ENCODE peak calls at places on chromosomes 16 and 17, in six cellular contexts. D is PC-3, B is GM12878, W is A673, V is colonic mucosa, O is A549. L is an unnamed sample.

GRCh38 chr17:47929218-47930000 is 12.0 kb upstream of the PNPO start:
- DNase-seq in D (no peak), B (no peak), W (no peak), O (no peak), V (no peak), L (peak)

GRCh38 chr17:246851-247421 is 65.5 kb upstream of the DOC2B start:
- DNase-seq in D (no peak), B (no peak), O (no peak), V (no peak), W (no peak), L (peak)

GRCh38 chr16:26281681-26282080 is 589.9 kb downstream of the HS3ST4 start:
- DNase-seq in D (no peak), O (no peak), V (no peak), W (no peak), B (no peak), L (no peak)

GRCh38 chr16:27355610-27356009 is 41.8 kb downstream of the IL4R start:
- DNase-seq in O (no peak), W (peak), V (peak), B (no peak), D (peak), L (peak)

GRCh38 chr17:28684963-28685362 is 23.0 kb downstream of the SUPT6H start:
- DNase-seq in D (peak), W (peak), V (peak), B (no peak), O (peak), L (peak)

GRCh38 chr16:50445603-50446250 is 76.9 kb upstream of the BRD7 start:
- DNase-seq in W (no peak), O (no peak), V (no peak), B (no peak), D (no peak), L (no peak)

GRCh38 chr16:30659507-30660423 is 1.5 kb downstream of the FBRS start:
- DNase-seq in V (peak), W (no peak), O (no peak), D (no peak), B (no peak), L (peak)

GRCh38 chr16:83137326-83137770 is 510.6 kb downstream of the CDH13 start:
- DNase-seq in W (no peak), D (peak), B (no peak), O (no peak), V (peak), L (no peak)

GRCh38 chr16:58678716-58679115 is 5.9 kb downstream of the SLC38A7 start:
- DNase-seq in V (no peak), B (no peak), D (peak), O (no peak), W (no peak), L (peak)

GRCh38 chr17:77836557-77837041 is 121.9 kb upstream of the TNRC6C start:
- DNase-seq in O (no peak), B (no peak), V (no peak), D (peak), W (no peak), L (peak)

GRCh38 chr16:86483-86952 is 8.5 kb downstream of the MPG start:
- DNase-seq in D (no peak), B (no peak), W (no peak), O (no peak), V (no peak), L (no peak)

GRCh38 chr16:66277311-66278070 is 89.0 kb upstream of the CDH5 start:
- DNase-seq in D (no peak), W (no peak), V (no peak), B (no peak), O (no peak), L (peak)

GRCh38 chr16:88637797-88638196 is 575 bp upstream of the IL17C start:
- DNase-seq in O (no peak), V (no peak), D (no peak), B (no peak), W (no peak), L (no peak)

GRCh38 chr16:89143201-89143741 is 28.3 kb upstream of the CDH15 start:
- DNase-seq in D (no peak), V (no peak), O (no peak), B (no peak), W (no peak), L (no peak)

GRCh38 chr16:2692948-2693651 is 10.8 kb downstream of the KCTD5 start:
- DNase-seq in B (no peak), W (no peak), O (no peak), V (no peak), D (no peak), L (no peak)

GRCh38 chr16:54153240-54153934 is 133.2 kb downstream of the IRX3 start:
- DNase-seq in W (no peak), V (no peak), O (no peak), D (no peak), B (no peak), L (no peak)

GRCh38 chr16:31149894-31150890 is at the start of gene PRSS36:
- DNase-seq in O (no peak), D (no peak), W (no peak), B (no peak), V (no peak), L (no peak)

GRCh38 chr16:90008708-90009145 is 10.5 kb downstream of the DBNDD1 start:
- DNase-seq in B (no peak), D (no peak), O (no peak), W (no peak), V (no peak), L (no peak)

GRCh38 chr16:53773150-53773846 is 69.3 kb downstream of the FTO start:
- DNase-seq in B (peak), D (peak), O (peak), V (peak), W (peak), L (no peak)

GRCh38 chr16:84919267-84919666 is 92.1 kb downstream of the ZDHHC7 start:
- DNase-seq in B (no peak), O (no peak), W (no peak), V (no peak), D (no peak), L (no peak)

GRCh38 chr16:21197115-21197514 is 14.3 kb downstream of the ZP2 start:
- DNase-seq in V (no peak), B (no peak), D (no peak), O (no peak), W (no peak), L (no peak)

GRCh38 chr17:39736319-39737165 is 1.2 kb upstream of the GRB7 start:
- DNase-seq in V (peak), O (peak), B (no peak), D (peak), W (no peak), L (no peak)

GRCh38 chr16:82470506-82471196 is 156.1 kb upstream of the CDH13 start:
- DNase-seq in W (no peak), B (no peak), V (peak), D (no peak), O (no peak), L (no peak)

GRCh38 chr17:57271821-57272220 is 15.5 kb downstream of the MSI2 start:
- DNase-seq in B (no peak), W (no peak), O (no peak), V (no peak), D (no peak), L (no peak)

GRCh38 chr16:67068212-67068753 is 39.3 kb downstream of the CBFB start:
- DNase-seq in D (peak), V (no peak), B (no peak), W (no peak), O (no peak), L (no peak)

GRCh38 chr16:85412911-85413520 is 200.1 kb upstream of the GSE1 start:
- DNase-seq in W (no peak), D (no peak), V (no peak), O (no peak), B (no peak), L (peak)

GRCh38 chr16:88059701-88060386 is 108.6 kb downstream of the BANP start:
- DNase-seq in D (no peak), O (no peak), W (no peak), B (no peak), V (no peak), L (no peak)

GRCh38 chr17:6187836-6188235 is 117.7 kb downstream of the WSCD1 start:
- DNase-seq in W (no peak), O (no peak), D (peak), B (no peak), V (no peak), L (no peak)

GRCh38 chr17:41533613-41534012 is 5.5 kb upstream of the KRT19 start:
- DNase-seq in B (no peak), O (no peak), V (no peak), W (no peak), D (no peak), L (no peak)

GRCh38 chr16:19812986-19813385 is 71.7 kb downstream of the GPRC5B start:
- DNase-seq in W (no peak), B (no peak), O (no peak), D (no peak), V (no peak), L (no peak)

GRCh38 chr16:58635502-58635901 is 5.9 kb upstream of the CNOT1 start:
- DNase-seq in V (no peak), W (no peak), O (no peak), B (no peak), D (no peak), L (no peak)

GRCh38 chr16:53055603-53056527 is 1.1 kb downstream of the CHD9 start:
- DNase-seq in O (peak), D (peak), V (peak), B (no peak), W (peak), L (peak)

GRCh38 chr16:20886320-20886719 is 13.8 kb downstream of the DCUN1D3 start:
- DNase-seq in W (no peak), D (no peak), V (no peak), B (no peak), O (no peak), L (no peak)

GRCh38 chr17:60716766-60717165 is 39.1 kb downstream of the BCAS3 start:
- DNase-seq in D (no peak), W (no peak), B (no peak), V (no peak), O (no peak), L (no peak)

GRCh38 chr16:68035227-68035626 is 12.1 kb downstream of the DUS2 start:
- DNase-seq in V (no peak), W (no peak), O (no peak), B (no peak), D (no peak), L (no peak)

GRCh38 chr16:30142672-30143346 is 19.8 kb upstream of the MAPK3 start:
- DNase-seq in O (no peak), B (peak), D (peak), W (no peak), V (no peak), L (no peak)

GRCh38 chr16:57564571-57565270 is 22.3 kb downstream of the ADGRG5 start:
- DNase-seq in W (no peak), B (no peak), D (no peak), O (no peak), V (no peak), L (no peak)

GRCh38 chr17:51819341-51819740 is 339.2 kb downstream of the CA10 start:
- DNase-seq in W (no peak), O (no peak), D (no peak), B (no peak), V (no peak), L (no peak)